ENCODE peak calls at places on chromosomes 12 and 14, in five cellular contexts. Q is HCT116, N is HepG2, B is transverse colon, F is GM12891. H is an unnamed sample.

GRCh38 chr12:38155526-38156496 is 160.8 kb upstream of the ALG10B start:
- DNase-seq in Q (no peak), N (no peak), B (no peak), F (no peak), H (no peak)

GRCh38 chr12:75658286-75658685 is 146.9 kb upstream of the KRR1 start:
- DNase-seq in F (no peak), N (no peak), Q (no peak), B (no peak), H (no peak)

GRCh38 chr14:96126339-96126770 is 78.3 kb upstream of the BDKRB2 start:
- DNase-seq in N (no peak), B (no peak), F (no peak), Q (no peak), H (no peak)

GRCh38 chr12:66813137-66813867 is 134.4 kb upstream of the GRIP1 start:
- DNase-seq in Q (no peak), F (no peak), N (peak), B (no peak), H (no peak)

GRCh38 chr12:14560904-14561574 is 6.6 kb downstream of the PLBD1 start:
- DNase-seq in N (no peak), Q (no peak), F (no peak), B (no peak), H (no peak)

GRCh38 chr12:6532051-6532926 is 2.0 kb upstream of the GAPDH start:
- DNase-seq in N (peak), F (peak), Q (peak), B (peak), H (peak)

GRCh38 chr14:80055226-80055625 is 156.1 kb downstream of the DIO2 start:
- DNase-seq in B (no peak), Q (no peak), N (no peak), F (no peak), H (no peak)

GRCh38 chr12:91009319-91009950 is 4.7 kb upstream of the EPYC start:
- DNase-seq in Q (no peak), B (no peak), N (no peak), F (no peak), H (no peak)

GRCh38 chr12:11863988-11864387 is 206.8 kb upstream of the BCL2L14 start:
- DNase-seq in B (no peak), Q (no peak), N (no peak), F (no peak), H (no peak)

GRCh38 chr12:16037533-16037932 is 126.4 kb downstream of the DERA start:
- DNase-seq in Q (no peak), B (no peak), F (no peak), N (peak), H (no peak)

GRCh38 chr12:94831081-94831747 is 172.3 kb downstream of the NDUFA12 start:
- DNase-seq in B (peak), Q (no peak), N (no peak), F (peak), H (peak)

GRCh38 chr12:124684496-124684895 is 117.1 kb upstream of the NCOR2 start:
- DNase-seq in F (no peak), Q (no peak), N (no peak), B (no peak), H (no peak)

GRCh38 chr14:58298477-58298879 is at the start of gene ARID4A:
- DNase-seq in F (no peak), B (peak), N (no peak), Q (no peak), H (no peak)

GRCh38 chr14:75274045-75274898 is 4.4 kb upstream of the FOS start:
- DNase-seq in Q (no peak), N (no peak), B (no peak), F (no peak), H (no peak)

GRCh38 chr12:124506145-124506831 is 61.1 kb downstream of the NCOR2 start:
- DNase-seq in N (no peak), F (no peak), Q (no peak), B (peak), H (no peak)

GRCh38 chr12:13465641-13466040 is 269.1 kb downstream of the EMP1 start:
- DNase-seq in F (no peak), N (no peak), B (no peak), Q (no peak), H (no peak)

GRCh38 chr12:95637471-95638155 is 86.3 kb upstream of the USP44 start:
- DNase-seq in Q (no peak), F (no peak), B (no peak), N (no peak), H (no peak)

GRCh38 chr12:72089678-72090077 is 151.0 kb downstream of the TPH2 start:
- DNase-seq in N (no peak), Q (no peak), B (no peak), F (no peak), H (no peak)

GRCh38 chr12:51815571-51815970 is 32.9 kb downstream of the FIGNL2 start:
- DNase-seq in Q (no peak), N (no peak), F (no peak), B (no peak), H (no peak)

GRCh38 chr14:104978774-104979691 is 859 bp upstream of the AHNAK2 start:
- DNase-seq in Q (no peak), F (no peak), N (no peak), B (no peak), H (no peak)

GRCh38 chr14:21867541-21867940 is 193.9 kb upstream of the OR4E1 start:
- DNase-seq in Q (no peak), F (no peak), B (no peak), N (no peak), H (no peak)

GRCh38 chr12:110543252-110543959 is 39.7 kb downstream of the PPTC7 start:
- DNase-seq in B (peak), N (no peak), F (no peak), Q (no peak), H (no peak)

GRCh38 chr12:89140580-89141236 is 211.6 kb downstream of the DUSP6 start:
- DNase-seq in Q (no peak), N (no peak), F (no peak), B (no peak), H (no peak)

GRCh38 chr12:27018071-27018470 is 3.9 kb upstream of the TM7SF3 start:
- DNase-seq in Q (no peak), N (no peak), F (no peak), B (no peak), H (no peak)

GRCh38 chr12:188910-189621 is 24.9 kb downstream of the SLC6A12 start:
- DNase-seq in F (peak), B (peak), N (no peak), Q (no peak), H (peak)

GRCh38 chr12:193282-193681 is 20.7 kb downstream of the SLC6A12 start:
- DNase-seq in N (no peak), B (no peak), Q (no peak), F (no peak), H (no peak)

GRCh38 chr12:189622-189962 is 24.4 kb downstream of the SLC6A12 start:
- DNase-seq in N (no peak), F (no peak), B (no peak), Q (no peak), H (no peak)

GRCh38 chr12:191541-191940 is 22.4 kb downstream of the SLC6A12 start:
- DNase-seq in F (no peak), N (no peak), B (no peak), Q (no peak), H (no peak)

DNA sequence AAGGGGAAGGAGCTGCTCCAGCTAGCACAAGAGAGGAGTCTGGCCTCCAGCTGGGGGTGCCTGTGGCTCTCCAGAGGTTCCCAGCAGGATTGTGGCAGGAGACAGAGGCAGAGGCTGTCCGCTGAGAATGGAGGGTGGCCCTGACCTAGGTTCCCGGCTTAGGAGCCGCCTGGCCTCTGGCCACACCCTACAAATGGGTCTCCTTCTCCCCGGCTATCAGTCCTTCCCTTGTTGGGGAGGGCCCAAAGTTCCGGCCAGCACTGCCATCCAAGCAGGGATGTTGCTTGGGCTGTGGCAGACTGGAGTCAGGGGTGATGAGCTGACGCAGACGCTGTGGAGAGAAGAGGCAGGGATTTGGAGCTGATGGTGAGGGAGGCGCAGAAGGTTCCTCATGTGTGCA is 23.1 kb downstream of the SLC6A12 start:
- DNase-seq in Q (no peak), N (no peak), F (no peak), B (no peak), H (no peak)
- TF ChIP-seq POLR2A in Q (no peak), N (no peak), F (no peak), B (no peak), H (no peak)

GRCh38 chr12:130127527-130127908 is 34.7 kb upstream of the FZD10 start:
- DNase-seq in B (no peak), F (no peak), Q (no peak), N (no peak), H (no peak)

GRCh38 chr12:130124605-130125244 is 37.5 kb upstream of the FZD10 start:
- DNase-seq in B (no peak), Q (no peak), N (no peak), F (no peak), H (no peak)

GRCh38 chr12:130127909-130128763 is 34.1 kb upstream of the FZD10 start:
- DNase-seq in F (no peak), Q (no peak), N (no peak), B (no peak), H (no peak)

GRCh38 chr12:130124106-130124505 is 38.2 kb upstream of the FZD10 start:
- DNase-seq in N (no peak), F (no peak), B (no peak), Q (no peak), H (no peak)

GRCh38 chr12:130126023-130126432 is 36.2 kb upstream of the FZD10 start:
- DNase-seq in B (no peak), N (no peak), Q (no peak), F (no peak), H (no peak)
- TF ChIP-seq POLR2AphosphoS5 in B (no peak), N (no peak), Q (no peak), F (no peak), H (no peak)

GRCh38 chr14:23643533-23644194 is 7.5 kb downstream of the DHRS2 start:
- DNase-seq in Q (no peak), N (no peak), F (no peak), B (no peak), H (no peak)
- TF ChIP-seq POLR2A in Q (no peak), N (no peak), F (no peak), B (no peak), H (no peak)

DNA sequence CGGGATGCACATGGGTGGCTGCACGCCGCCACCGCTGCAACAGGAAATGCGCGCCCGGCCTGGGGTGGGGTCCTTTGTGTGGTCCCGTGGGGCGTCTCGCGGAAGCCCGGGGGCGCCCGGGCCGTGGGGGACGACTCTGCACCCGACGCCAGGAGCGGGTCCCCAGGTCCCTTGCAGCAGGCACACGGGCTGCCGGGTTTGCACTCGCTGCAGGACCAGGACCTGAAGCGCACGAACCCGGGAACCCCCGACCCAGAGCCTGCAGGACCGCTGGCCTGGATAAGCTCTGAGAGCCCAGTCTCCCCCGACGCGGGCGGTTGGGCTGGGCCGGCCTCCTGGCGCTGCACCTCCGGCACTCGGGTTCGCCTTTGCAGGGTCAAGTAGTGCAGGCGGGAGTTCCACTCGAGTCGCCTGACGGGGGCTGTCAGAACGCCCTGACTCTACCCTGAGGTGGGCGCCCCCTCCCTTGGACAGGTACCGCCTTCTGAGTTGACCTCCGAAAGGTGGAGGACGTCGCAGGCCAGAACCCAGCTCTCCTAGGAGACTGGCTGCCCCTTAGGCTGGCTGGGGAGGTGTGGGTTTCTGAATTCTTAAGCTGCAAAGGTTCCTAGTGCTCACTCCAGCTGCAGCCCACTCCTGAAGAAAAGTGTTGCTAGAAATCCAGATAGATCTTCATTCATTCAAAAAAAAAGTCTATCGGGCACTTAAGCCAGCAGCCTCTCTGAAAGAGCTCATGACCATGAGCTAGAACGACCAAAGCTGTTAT is 67.9 kb downstream of the RNF34 start:
- DNase-seq in N (no peak), Q (no peak), F (no peak), B (peak), H (no peak)
- TF ChIP-seq POLR2AphosphoS5 in N (no peak), Q (no peak), F (no peak), B (no peak), H (no peak)

GRCh38 chr14:103384450-103385152 is 614 bp upstream of the MARK3 start:
- DNase-seq in Q (no peak), F (no peak), B (no peak), N (no peak), H (no peak)

GRCh38 chr14:103385994-103386491 is 828 bp downstream of the MARK3 start:
- DNase-seq in B (peak), Q (no peak), N (no peak), F (no peak), H (no peak)

GRCh38 chr14:103382375-103382774 is 2.8 kb upstream of the MARK3 start:
- DNase-seq in B (no peak), F (no peak), Q (no peak), N (no peak), H (no peak)

GRCh38 chr14:103386632-103387329 is 1.6 kb downstream of the MARK3 start:
- DNase-seq in N (no peak), Q (no peak), B (no peak), F (no peak), H (no peak)

DNA sequence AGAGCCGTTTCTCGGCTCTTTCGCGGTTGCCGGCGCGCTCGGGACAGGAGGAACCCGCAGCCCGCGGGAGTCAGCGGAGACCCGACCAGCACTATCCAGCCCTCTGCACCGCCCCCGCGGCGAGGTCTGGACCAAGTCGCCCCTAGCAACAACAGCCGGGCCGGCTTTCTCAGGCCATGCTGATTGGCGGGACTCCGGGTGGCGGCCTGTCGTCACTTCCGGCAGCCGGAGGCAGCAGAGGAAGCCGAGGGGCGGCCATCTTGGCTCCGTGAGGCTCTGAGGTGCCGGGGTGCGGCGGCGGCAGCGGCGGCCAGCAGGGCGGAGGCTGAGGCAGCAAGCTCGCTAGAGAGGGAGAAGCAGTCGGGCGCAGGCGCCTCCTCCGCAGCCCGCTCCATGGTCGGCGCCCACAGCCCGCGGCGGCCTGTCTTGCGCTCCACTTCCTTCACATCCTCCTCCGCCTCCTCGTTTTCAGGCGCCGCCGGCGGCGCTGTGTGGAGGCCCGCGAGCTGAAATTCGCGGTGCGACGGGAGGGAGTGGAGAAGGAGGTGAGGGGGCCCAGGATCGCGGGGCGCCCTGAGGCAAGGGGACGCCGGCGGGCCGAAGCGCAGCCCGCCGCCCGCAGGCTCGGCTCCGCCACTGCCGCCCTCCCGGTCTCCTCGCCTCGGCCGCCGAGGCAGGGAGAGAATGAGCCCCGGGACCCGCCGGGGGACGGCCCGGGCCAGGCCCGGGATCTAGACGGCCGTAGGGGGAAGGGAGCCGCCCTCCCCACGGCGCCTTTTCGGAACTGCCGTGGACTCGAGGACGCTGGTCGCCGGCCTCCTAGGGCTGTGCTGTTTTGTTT is at the start of gene MARK3:
- DNase-seq in B (peak), Q (peak), F (peak), N (peak), H (peak)
- TF ChIP-seq POLR2A in B (peak), Q (peak), F (peak), N (peak), H (peak)

GRCh38 chr14:59332727-59333126 is 132.5 kb downstream of the GPR135 start:
- DNase-seq in Q (no peak), B (no peak), N (no peak), F (no peak), H (no peak)
- TF ChIP-seq POLR2AphosphoS5 in Q (no peak), B (no peak), N (no peak), F (no peak), H (no peak)

GRCh38 chr12:53500119-53500775 is 836 bp upstream of the TARBP2 start:
- DNase-seq in Q (no peak), F (no peak), N (peak), B (peak), H (no peak)
- TF ChIP-seq POLR2A in Q (peak), F (peak), N (peak), B (peak), H (peak)

GRCh38 chr14:102304611-102305506 is at the start of gene MOK:
- DNase-seq in N (peak), Q (peak), F (peak), B (peak), H (peak)
- TF ChIP-seq POLR2AphosphoS5 in N (peak), Q (no peak), F (no peak), B (peak), H (no peak)

GRCh38 chr12:120495189-120495722 is 657 bp upstream of the DYNLL1 start:
- DNase-seq in N (no peak), Q (no peak), B (no peak), F (no peak), H (no peak)

GRCh38 chr12:120496353-120497340 is 734 bp downstream of the DYNLL1 start:
- DNase-seq in N (no peak), F (peak), B (peak), Q (no peak), H (peak)

GRCh38 chr12:120497524-120498150 is 1.7 kb downstream of the DYNLL1 start:
- DNase-seq in Q (no peak), B (no peak), F (no peak), N (no peak), H (no peak)

GRCh38 chr12:120498870-120499515 is 3.1 kb downstream of the DYNLL1 start:
- DNase-seq in N (no peak), F (no peak), Q (no peak), B (no peak), H (no peak)

DNA sequence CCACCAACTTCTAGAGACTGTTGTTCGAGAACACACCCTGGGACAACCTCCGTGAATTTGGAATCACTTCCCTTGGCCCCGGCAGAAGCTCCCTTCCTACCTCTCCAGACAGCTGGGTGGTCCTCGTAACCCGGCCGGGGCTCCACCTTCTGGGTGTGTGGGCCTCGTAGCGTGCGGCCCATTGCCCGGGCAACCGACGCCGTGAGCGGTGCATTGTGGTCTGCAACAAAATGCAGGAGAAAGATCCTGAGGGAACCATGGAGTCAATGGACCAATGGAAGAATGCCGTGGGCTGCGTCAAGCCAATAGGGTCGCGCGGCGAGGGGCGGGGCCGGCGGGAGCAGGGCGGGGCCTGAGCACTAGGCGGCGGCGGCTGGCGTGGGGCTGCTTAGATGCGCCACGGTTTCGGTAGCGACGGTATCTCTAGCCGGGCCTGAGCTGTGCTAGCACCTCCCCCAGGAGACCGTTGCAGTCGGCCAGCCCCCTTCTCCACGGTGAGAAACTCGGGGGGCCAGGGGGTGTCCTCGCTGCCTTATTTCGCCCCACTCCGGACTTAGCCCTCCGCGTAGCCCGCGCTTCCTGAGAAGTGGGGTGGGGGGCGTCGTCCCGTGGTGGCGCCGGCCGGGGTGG is at the start of gene DYNLL1:
- DNase-seq in N (peak), Q (peak), F (peak), B (peak), H (peak)
- TF ChIP-seq POLR2A in N (peak), Q (peak), F (peak), B (peak), H (peak)

DNA sequence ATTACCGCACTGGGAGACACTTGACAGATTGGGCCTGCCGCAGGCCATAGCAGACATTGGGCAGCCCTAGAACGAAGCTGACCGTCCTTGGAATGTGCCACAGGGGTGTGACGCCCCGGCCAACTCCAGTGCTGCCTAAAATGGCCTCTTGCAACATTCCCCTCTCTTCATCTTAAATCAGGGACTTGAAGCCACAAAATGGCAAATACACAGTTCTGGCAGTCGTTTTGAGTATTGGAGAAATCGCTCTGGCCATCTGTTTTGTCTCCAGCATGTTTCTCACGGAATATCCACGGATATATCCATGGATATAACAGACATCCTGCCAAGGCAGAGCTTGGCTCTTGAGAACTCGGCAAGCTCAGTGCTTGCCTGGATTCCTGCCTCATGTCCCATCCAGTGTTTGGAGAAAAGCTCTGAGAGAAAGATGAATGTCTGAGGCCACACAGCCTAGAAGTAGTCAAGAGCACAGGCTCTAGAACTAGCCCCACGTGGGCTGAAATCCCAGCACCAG is 158.4 kb downstream of the CHST11 start:
- DNase-seq in Q (no peak), N (no peak), B (peak), F (no peak), H (no peak)
- TF ChIP-seq POLR2AphosphoS5 in Q (no peak), N (no peak), B (no peak), F (no peak), H (no peak)

H was measured in GM12892.